ENCODE peak calls at places on chromosomes 13 and 19, in seven cellular contexts. O is CD8-positive, alpha-beta T cell; H is tibial artery; V is lower lobe of right lung; B is heart left ventricle; Z is breast epithelium; E is prostate gland. I is an unnamed sample.

GRCh38 chr13:45341799-45342584 is 1.0 kb upstream of the TPT1 start:
- DNase-seq in O (no peak), H (peak; percentile 77), V (peak; percentile 71), B (no peak), Z (peak; percentile 71), E (peak; percentile 18), I (no peak)

GRCh38 chr13:98542568-98543379 is 34.1 kb downstream of the STK24 start:
- DNase-seq in O (no peak), H (peak; percentile 46), V (no peak), B (no peak), Z (no peak), E (no peak), I (no peak)

GRCh38 chr19:789473-790052 is 7.7 kb upstream of the PTBP1 start:
- DNase-seq in O (no peak), H (no peak), V (no peak), B (peak; percentile 80), Z (no peak), E (no peak), I (no peak)

GRCh38 chr19:38684078-38684861 is 36.8 kb downstream of the ACTN4 start:
- DNase-seq in O (no peak), H (peak; percentile 76), V (peak; percentile 80), B (no peak), Z (peak; percentile 78), E (peak; percentile 65), I (no peak)

GRCh38 chr13:43805071-43805468 is 18.3 kb upstream of the ENOX1 start:
- DNase-seq in O (no peak), H (no peak), V (no peak), B (no peak), Z (no peak), E (peak; percentile 15), I (no peak)

GRCh38 chr13:108609353-108609752 is 20.1 kb upstream of the MYO16 start:
- DNase-seq in O (no peak), H (no peak), V (no peak), B (no peak), Z (no peak), E (no peak), I (no peak)

GRCh38 chr13:32009362-32009761 is 22.2 kb upstream of the FRY start:
- DNase-seq in O (no peak), H (no peak), V (no peak), B (no peak), Z (no peak), E (no peak), I (no peak)

GRCh38 chr19:2221250-2221831 is 14.8 kb downstream of the PLEKHJ1 start:
- DNase-seq in O (no peak), H (no peak), V (no peak), B (no peak), Z (no peak), E (no peak), I (no peak)

GRCh38 chr19:17829855-17830566 is 8.7 kb upstream of the INSL3 start:
- DNase-seq in O (no peak), H (no peak), V (no peak), B (no peak), Z (no peak), E (no peak), I (no peak)

GRCh38 chr19:40398417-40399056 is 8.6 kb upstream of the HIPK4 start:
- DNase-seq in O (peak; percentile 34), H (no peak), V (peak; percentile 86), B (no peak), Z (peak; percentile 82), E (peak; percentile 25), I (no peak)

GRCh38 chr19:10762656-10763055 is 44.8 kb downstream of the DNM2 start:
- DNase-seq in O (no peak), H (no peak), V (no peak), B (peak; percentile 66), Z (no peak), E (no peak), I (no peak)

GRCh38 chr13:22256111-22256639 is 585.3 kb downstream of the FGF9 start:
- DNase-seq in O (no peak), H (no peak), V (no peak), B (no peak), Z (no peak), E (no peak), I (no peak)

GRCh38 chr13:60591348-60591747 is 194.3 kb downstream of the TDRD3 start:
- DNase-seq in O (no peak), H (no peak), V (no peak), B (no peak), Z (no peak), E (no peak), I (no peak)

GRCh38 chr19:30219682-30220081 is 152.5 kb upstream of the ZNF536 start:
- DNase-seq in O (no peak), H (no peak), V (no peak), B (no peak), Z (no peak), E (no peak), I (no peak)

GRCh38 chr19:10848208-10848843 is at the start of gene C19orf38:
- DNase-seq in O (no peak), H (no peak), V (no peak), B (no peak), Z (no peak), E (no peak), I (peak; percentile 84)

GRCh38 chr13:111519041-111519440 is 198.6 kb downstream of the TEX29 start:
- DNase-seq in O (no peak), H (no peak), V (no peak), B (no peak), Z (no peak), E (no peak), I (peak; percentile 54)

GRCh38 chr19:17296278-17296677 is 6.9 kb downstream of the ABHD8 start:
- DNase-seq in O (no peak), H (no peak), V (no peak), B (no peak), Z (no peak), E (no peak), I (no peak)

GRCh38 chr13:40770934-40771618 is at the start of gene MRPS31:
- DNase-seq in O (peak; percentile 88), H (peak; percentile 96), V (peak; percentile 97), B (peak; percentile 96), Z (peak; percentile 88), E (peak; percentile 85), I (peak; percentile 99)

DNA sequence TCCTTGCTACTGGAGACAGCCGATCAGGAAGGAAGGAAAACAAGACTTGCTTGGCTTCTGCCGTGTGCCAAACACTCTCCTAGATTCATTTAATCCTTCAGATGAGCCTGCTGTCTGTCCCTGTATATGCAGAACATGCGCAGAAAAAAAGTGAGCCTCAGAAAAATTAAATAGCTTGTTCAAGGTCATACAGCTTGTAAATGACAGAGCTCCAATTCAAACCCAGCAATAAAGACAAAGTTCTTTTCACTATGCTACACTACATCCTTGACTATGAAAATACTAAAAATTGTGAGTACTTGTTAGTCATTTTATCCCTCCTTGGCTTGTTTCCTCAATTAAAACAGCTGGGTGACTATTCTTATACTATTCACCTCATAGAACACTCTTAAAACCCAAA is 121.4 kb downstream of the KCNRG start:
- DNase-seq in O (no peak), H (no peak), V (no peak), B (no peak), Z (no peak), E (no peak), I (no peak)
- H3K4me3 ChIP-seq in O (no peak overlapping the region), H (no peak overlapping the region), V (no peak overlapping the region), B (no peak overlapping the region), Z (no peak overlapping the region), E (no peak overlapping the region), I (no peak overlapping the region)

DNA sequence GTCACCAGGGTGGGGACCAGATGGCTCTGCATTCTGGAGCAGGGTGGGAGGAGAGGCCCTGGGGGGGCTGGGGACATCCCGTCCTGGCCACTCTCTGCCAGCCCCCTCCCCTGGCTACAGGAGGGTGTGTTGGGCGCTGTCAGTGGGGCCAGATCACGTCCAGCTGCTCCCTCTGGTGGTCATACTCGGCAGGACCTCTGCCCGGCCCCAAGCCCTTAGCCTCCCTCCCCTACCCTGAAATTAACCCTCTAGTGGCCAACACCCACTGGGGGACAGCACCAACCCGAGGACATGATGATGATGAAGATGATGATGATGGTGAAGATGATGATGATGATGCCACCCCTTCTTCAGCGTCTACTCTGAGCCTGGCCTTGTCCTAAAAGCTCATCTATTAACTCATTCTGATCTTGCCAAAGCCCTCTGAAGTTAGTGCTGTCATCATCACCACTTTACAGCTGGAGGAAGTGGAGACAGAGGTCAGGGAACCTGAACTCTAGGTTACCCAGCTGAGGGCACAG is 590 bp upstream of the LGI4 start:
- DNase-seq in O (no peak), H (peak; percentile 78), V (peak; percentile 83), B (peak; percentile 80), Z (no peak), E (peak; percentile 80), I (peak; percentile 88)
- H3K27ac ChIP-seq in O (no peak overlapping the region), H (peak overlapping the region; percentile 91), V (peak overlapping the region; percentile 46), B (peak overlapping the region; percentile 68), Z (peak overlapping the region; percentile 91), E (peak overlapping the region; percentile 73), I (peak overlapping the region; percentile 63)

GRCh38 chr19:52600639-52601024 is 30.5 kb downstream of the ZNF701 start:
- DNase-seq in O (no peak), H (peak; percentile 28), V (peak; percentile 54), B (no peak), Z (no peak), E (no peak), I (peak; percentile 76)
- TF ChIP-seq CTCF in O (no peak), H (no peak), V (no peak), B (no peak), Z (no peak), E (no peak), I (no peak)

DNA sequence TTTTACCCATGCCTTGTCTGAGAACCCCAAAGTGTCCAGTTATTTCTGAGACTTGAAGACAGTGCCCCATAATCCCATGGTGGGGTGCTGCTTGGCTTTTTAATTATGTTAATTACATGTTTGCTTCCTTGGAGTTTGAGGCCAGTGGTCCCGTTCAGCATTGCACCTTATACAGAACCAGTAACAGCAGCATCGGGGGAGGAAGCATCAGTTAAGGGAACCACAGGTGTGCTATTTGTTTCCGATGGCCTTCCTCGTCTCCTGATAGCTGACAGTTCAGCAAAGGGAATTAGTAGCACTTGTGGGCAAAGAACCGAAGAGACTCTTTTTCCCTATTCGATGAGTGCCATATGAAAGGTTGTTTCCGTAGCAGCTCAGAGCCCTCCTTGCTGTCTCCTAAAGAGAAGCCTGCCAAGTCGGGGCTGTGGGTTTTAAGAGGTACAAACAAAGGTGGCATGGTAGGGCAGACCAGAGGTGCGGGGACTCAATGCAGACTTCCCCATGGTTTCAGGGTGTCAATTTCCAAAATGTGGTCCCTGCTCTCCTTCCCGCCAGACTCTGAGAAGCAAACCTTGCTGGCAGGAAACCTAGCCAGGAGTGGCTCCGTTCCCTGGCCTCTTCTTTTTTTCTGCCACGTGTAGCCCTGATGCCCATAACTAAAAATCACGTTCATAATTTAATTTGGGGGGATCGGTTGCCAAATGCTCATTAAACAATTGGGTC is 225.2 kb upstream of the TSHZ3 start:
- DNase-seq in O (no peak), H (no peak), V (no peak), B (no peak), Z (no peak), E (no peak), I (no peak)
- H3K4me3 ChIP-seq in O (no peak overlapping the region), H (no peak overlapping the region), V (no peak overlapping the region), B (no peak overlapping the region), Z (no peak overlapping the region), E (no peak overlapping the region), I (no peak overlapping the region)